ENCODE peak calls at places on chromosomes 3 and 15, in nine cellular contexts. L is heart right ventricle, Z is WTC11, Q is stomach, X is SK-N-SH, K is LNCaP clone FGC, F is left ventricle myocardium inferior, O is psoas muscle, M is lower lobe of right lung. E is an unnamed sample.

GRCh38 chr3:104275199-104275598 is 1091.5 kb upstream of the ALCAM start:
- DNase-seq in O (no peak), Q (no peak), Z (no peak), M (no peak), X (no peak), K (no peak), F (no peak), L (no peak), E (no peak)

GRCh38 chr3:58497074-58497473 is 5.2 kb downstream of the KCTD6 start:
- DNase-seq in F (no peak), K (no peak), M (no peak), O (no peak), Q (no peak), X (no peak), L (no peak), Z (no peak), E (no peak)

GRCh38 chr15:77554306-77555080 is 78.2 kb downstream of the LINGO1 start:
- DNase-seq in M (no peak), F (no peak), X (peak; percentile 70), K (no peak), O (no peak), Z (no peak), L (no peak), Q (no peak), E (no peak)

GRCh38 chr3:11626084-11626463 is 17.6 kb downstream of the VGLL4 start:
- DNase-seq in F (no peak), L (no peak), O (no peak), X (no peak), Z (no peak), K (no peak), M (no peak), Q (no peak), E (no peak)

GRCh38 chr3:127738192-127738840 is 65.6 kb downstream of the ABTB1 start:
- DNase-seq in K (peak; percentile 74), X (no peak), L (peak; percentile 64), F (no peak), O (no peak), Q (peak; percentile 74), Z (no peak), M (no peak), E (no peak)

GRCh38 chr15:89673162-89673506 is 6.0 kb downstream of the PLIN1 start:
- DNase-seq in X (peak; percentile 81), K (no peak), Q (no peak), L (no peak), O (no peak), Z (peak; percentile 86), F (no peak), M (no peak), E (no peak)

GRCh38 chr15:71495381-71495780 is 315.0 kb upstream of the NR2E3 start:
- DNase-seq in L (no peak), Q (no peak), K (no peak), O (no peak), X (no peak), M (no peak), Z (no peak), F (no peak), E (no peak)

GRCh38 chr3:58237940-58238681 is 519 bp downstream of the ABHD6 start:
- DNase-seq in F (peak; percentile 58), K (no peak), Q (peak; percentile 62), Z (peak; percentile 54), M (peak; percentile 84), O (peak; percentile 80), X (peak; percentile 64), L (peak; percentile 61), E (peak; percentile 62)

GRCh38 chr3:31550452-31551251 is 17.9 kb downstream of the STT3B start:
- DNase-seq in K (no peak), L (no peak), X (peak; percentile 43), F (no peak), Q (no peak), M (no peak), O (no peak), Z (no peak), E (no peak)

GRCh38 chr3:15283702-15284101 is 48.7 kb downstream of the SH3BP5 start:
- DNase-seq in M (no peak), K (no peak), Z (no peak), Q (no peak), F (no peak), O (no peak), L (no peak), X (no peak), E (peak; percentile 22)

GRCh38 chr3:100159564-100160153 is 45.4 kb upstream of the FILIP1L start:
- DNase-seq in Q (no peak), O (no peak), L (no peak), F (no peak), M (no peak), X (peak; percentile 19), K (no peak), Z (no peak), E (no peak)

GRCh38 chr3:131348911-131349310 is 32.7 kb upstream of the NUDT16 start:
- DNase-seq in Q (no peak), Z (no peak), F (no peak), X (no peak), K (no peak), M (no peak), L (no peak), O (no peak), E (no peak)

GRCh38 chr3:10783360-10784346 is 32.4 kb upstream of the SLC6A11 start:
- DNase-seq in X (peak; percentile 42), Z (peak; percentile 38), K (peak; percentile 15), O (no peak), Q (no peak), F (no peak), M (no peak), L (no peak), E (no peak)

GRCh38 chr3:161854232-161854771 is 357.7 kb downstream of the OTOL1 start:
- DNase-seq in O (no peak), X (peak; percentile 3), L (no peak), Q (peak; percentile 29), F (no peak), M (no peak), Z (peak; percentile 65), K (no peak), E (no peak)

GRCh38 chr15:93980149-93980911 is 251.0 kb upstream of the MCTP2 start:
- DNase-seq in X (no peak), O (no peak), K (no peak), Q (no peak), M (no peak), Z (no peak), F (peak; percentile 30), L (peak; percentile 57), E (no peak)

GRCh38 chr15:93973287-93973686 is 258.1 kb upstream of the MCTP2 start:
- DNase-seq in L (peak; percentile 33), O (peak; percentile 74), F (peak; percentile 50), X (no peak), Q (no peak), Z (no peak), M (no peak), K (no peak), E (no peak)

DNA sequence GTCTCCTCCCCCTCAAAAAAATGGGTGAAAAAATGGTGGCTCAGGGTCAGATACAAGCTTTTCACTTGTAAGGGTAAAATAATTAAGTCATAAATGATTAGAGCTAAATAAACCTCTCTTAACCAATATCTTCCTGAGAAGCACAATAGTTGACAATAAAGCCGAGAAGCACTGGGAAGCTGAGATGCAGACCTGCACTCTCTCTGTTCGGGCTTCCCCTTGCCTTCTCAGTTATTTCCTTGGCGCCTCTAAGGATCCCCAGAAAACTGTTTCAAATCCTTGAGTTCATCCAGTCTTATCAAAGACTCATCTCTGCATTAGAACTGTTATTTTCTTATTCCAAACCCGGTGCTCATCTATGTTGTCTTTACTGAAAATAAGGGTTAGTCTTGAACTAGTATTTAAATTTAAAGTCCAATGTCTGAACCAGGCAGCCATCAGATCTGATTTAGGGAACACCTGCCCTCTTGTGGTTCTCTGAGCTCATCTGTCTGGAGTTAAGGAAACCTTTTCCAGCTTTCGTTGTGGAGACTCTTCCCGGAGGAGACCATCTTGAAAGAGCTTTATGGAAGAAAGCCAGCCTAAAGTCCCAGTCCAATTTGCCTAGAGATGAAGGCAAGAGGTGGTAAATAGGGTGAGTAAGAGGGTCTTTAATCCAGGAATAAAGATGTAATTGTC is 256.4 kb upstream of the MCTP2 start:
- DNase-seq in Z (peak; percentile 22), O (no peak), L (no peak), K (no peak), Q (no peak), M (no peak), X (peak; percentile 16), F (no peak), E (no peak)
- TF ChIP-seq CTCF in Z (peak; percentile 25), O (peak; percentile 43), L (no peak), K (peak; percentile 71), Q (no peak), M (peak; percentile 28), X (peak; percentile 51), F (peak; percentile 56), E (peak; percentile 33)

DNA sequence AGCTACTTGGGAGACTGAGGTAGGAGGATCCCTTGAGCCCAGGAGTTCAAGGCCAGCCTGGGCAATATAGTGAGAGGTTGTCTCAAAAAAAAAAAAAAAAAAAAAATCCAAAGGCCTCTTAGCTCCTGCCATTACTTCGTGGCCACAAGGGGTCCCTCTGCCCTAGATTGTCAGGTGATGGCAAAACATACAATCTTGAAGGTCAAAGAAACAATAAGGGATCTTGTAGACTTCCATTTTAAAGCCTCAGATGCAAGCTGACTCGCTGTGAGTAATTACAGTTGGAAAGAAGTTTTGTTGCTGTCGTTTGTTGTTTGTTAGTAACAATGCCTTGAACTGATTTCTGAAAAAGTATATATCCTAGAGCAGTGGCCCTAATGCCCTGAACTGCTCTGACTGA is 55.9 kb upstream of the PLCL2 start:
- DNase-seq in L (no peak), X (no peak), O (no peak), K (no peak), Z (peak; percentile 45), Q (peak; percentile 50), M (peak; percentile 46), F (no peak), E (peak; percentile 56)
- TF ChIP-seq CTCF in L (no peak), X (peak; percentile 55), O (peak; percentile 22), K (peak; percentile 32), Z (peak; percentile 22), Q (no peak), M (peak; percentile 41), F (peak; percentile 42), E (peak; percentile 28)

DNA sequence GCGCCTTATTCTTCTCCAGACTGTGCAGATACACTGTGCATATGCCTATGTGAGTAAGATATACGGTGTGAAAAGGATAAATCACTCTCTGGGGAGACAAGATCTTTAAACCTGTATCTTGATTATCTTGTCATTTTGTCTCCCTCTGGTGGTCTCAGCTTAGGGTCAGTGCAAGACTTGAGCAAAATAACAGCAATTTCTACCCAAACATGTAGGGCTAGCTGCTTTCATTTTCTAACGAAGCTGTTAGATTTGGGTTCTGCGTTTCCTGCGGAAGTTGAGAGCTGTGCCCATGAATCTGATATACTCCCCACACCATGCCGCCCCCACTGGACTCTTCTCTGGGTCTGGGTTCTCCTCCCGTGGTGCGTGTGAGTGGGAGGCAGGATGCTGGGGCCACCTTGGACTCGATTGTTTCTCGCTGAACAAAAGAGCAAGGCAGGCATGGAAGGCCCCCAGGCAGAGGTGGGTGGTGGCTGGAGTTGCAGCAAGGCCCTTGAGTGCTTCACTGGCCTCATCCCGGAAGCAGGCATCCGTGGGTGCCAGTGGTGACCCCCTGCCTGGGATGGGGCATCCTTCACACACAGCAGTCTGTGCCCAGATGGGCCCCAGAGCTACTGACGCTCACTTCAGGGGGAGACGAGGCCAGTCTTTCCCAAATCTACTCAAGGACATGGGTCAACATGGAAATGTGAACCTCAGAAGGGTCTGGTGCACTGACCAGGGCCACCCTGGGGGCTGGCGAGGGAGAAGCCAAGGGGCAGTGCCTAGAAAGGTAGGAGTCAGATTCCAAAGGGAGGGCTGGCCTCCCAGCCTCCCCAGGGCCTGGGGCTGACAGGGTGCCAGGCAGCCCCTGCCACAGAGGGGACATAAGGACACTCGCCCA is 179.6 kb downstream of the NSMCE3 start:
- DNase-seq in F (no peak), M (no peak), K (no peak), X (no peak), L (no peak), O (no peak), Z (no peak), Q (no peak), E (peak; percentile 43)
- TF ChIP-seq CTCF in F (no peak), M (no peak), K (no peak), X (no peak), L (no peak), O (no peak), Z (no peak), Q (no peak), E (no peak)

GRCh38 chr3:50388021-50388719 is 28.8 kb upstream of the TMEM115 start:
- DNase-seq in Z (peak; percentile 66), O (no peak), L (no peak), F (no peak), X (peak; percentile 89), M (no peak), K (no peak), Q (no peak), E (no peak)
- TF ChIP-seq CTCF in Z (no peak), O (peak; percentile 30), L (no peak), F (peak; percentile 29), X (peak; percentile 46), M (no peak), K (peak; percentile 31), Q (no peak), E (no peak)